ENCODE peak calls at places on chromosomes 1 and 21, in nine cellular contexts. N, Q, O, T, K, C, A, X and I are unnamed samples.

GRCh38 chr1:64539279-64539678 is 69.3 kb downstream of the CACHD1 start:
- DNase-seq in N (no peak), Q (no peak), O (no peak), T (no peak), K (no peak), C (no peak), A (no peak), X (no peak), I (no peak)

GRCh38 chr1:23763040-23763577 is 15.1 kb upstream of the PITHD1 start:
- DNase-seq in N (no peak), Q (no peak), O (no peak), T (no peak), K (no peak), C (no peak), A (no peak), X (no peak), I (no peak)

GRCh38 chr1:18705811-18706210 is 75.2 kb downstream of the PAX7 start:
- DNase-seq in N (no peak), Q (no peak), O (no peak), T (no peak), K (no peak), C (no peak), A (no peak), X (no peak), I (no peak)

GRCh38 chr1:18020021-18020817 is 87.4 kb upstream of the IGSF21 start:
- DNase-seq in N (no peak), Q (no peak), O (no peak), T (no peak), K (no peak), C (no peak), A (no peak), X (no peak), I (no peak)

GRCh38 chr21:39660596-39660995 is 47.9 kb downstream of the B3GALT5 start:
- DNase-seq in N (no peak), Q (peak; percentile 72), O (no peak), T (peak; percentile 51), K (peak; percentile 16), C (peak; percentile 67), A (no peak), X (peak; percentile 25), I (no peak)

GRCh38 chr1:30379684-30380624 is 343.4 kb downstream of the MATN1 start:
- DNase-seq in N (peak; percentile 85), Q (peak; percentile 36), O (peak; percentile 59), T (no peak), K (peak; percentile 64), C (peak; percentile 70), A (peak; percentile 11), X (peak; percentile 87), I (no peak)

GRCh38 chr1:115702993-115703392 is 61.2 kb downstream of the VANGL1 start:
- DNase-seq in N (no peak), Q (no peak), O (no peak), T (no peak), K (no peak), C (no peak), A (no peak), X (no peak), I (no peak)

GRCh38 chr1:72037745-72038343 is 244.5 kb downstream of the NEGR1 start:
- DNase-seq in N (peak; percentile 1), Q (no peak), O (peak; percentile 20), T (no peak), K (peak; percentile 20), C (no peak), A (peak; percentile 5), X (peak; percentile 71), I (peak; percentile 31)

GRCh38 chr1:66242646-66243547 is 291.1 kb upstream of the SGIP1 start:
- DNase-seq in N (peak; percentile 67), Q (peak; percentile 86), O (peak; percentile 83), T (peak; percentile 88), K (peak; percentile 84), C (peak; percentile 86), A (peak; percentile 39), X (peak; percentile 90), I (peak; percentile 83)

GRCh38 chr1:152654110-152654509 is 9.1 kb upstream of the LCE2D start:
- DNase-seq in N (peak; percentile 65), Q (no peak), O (peak; percentile 35), T (no peak), K (no peak), C (peak; percentile 61), A (peak; percentile 38), X (peak; percentile 1), I (no peak)

GRCh38 chr1:183218981-183219621 is 33.0 kb downstream of the LAMC2 start:
- DNase-seq in N (no peak), Q (peak; percentile 75), O (no peak), T (peak; percentile 38), K (peak; percentile 78), C (no peak), A (no peak), X (peak; percentile 56), I (peak; percentile 73)

GRCh38 chr1:60152886-60153285 is 79.3 kb upstream of the C1orf87 start:
- DNase-seq in N (no peak), Q (no peak), O (no peak), T (no peak), K (no peak), C (no peak), A (no peak), X (no peak), I (no peak)

GRCh38 chr1:43834280-43835140 is 99.1 kb upstream of the ARTN start:
- DNase-seq in N (peak; percentile 32), Q (no peak), O (no peak), T (peak; percentile 35), K (no peak), C (no peak), A (peak; percentile 85), X (peak; percentile 21), I (peak; percentile 56)

GRCh38 chr1:234135501-234135900 is 231.0 kb downstream of the SLC35F3 start:
- DNase-seq in N (no peak), Q (no peak), O (no peak), T (no peak), K (no peak), C (no peak), A (no peak), X (no peak), I (no peak)

GRCh38 chr1:94120983-94121382 is at the start of gene ABCA4:
- DNase-seq in N (no peak), Q (no peak), O (no peak), T (no peak), K (no peak), C (no peak), A (no peak), X (peak; percentile 63), I (no peak)

GRCh38 chr21:46416551-46416950 is 42.1 kb upstream of the DIP2A start:
- DNase-seq in N (no peak), Q (no peak), O (no peak), T (no peak), K (no peak), C (no peak), A (no peak), X (no peak), I (no peak)

GRCh38 chr1:53688703-53689102 is 50.3 kb downstream of the GLIS1 start:
- DNase-seq in N (no peak), Q (no peak), O (no peak), T (no peak), K (no peak), C (no peak), A (no peak), X (no peak), I (no peak)

DNA sequence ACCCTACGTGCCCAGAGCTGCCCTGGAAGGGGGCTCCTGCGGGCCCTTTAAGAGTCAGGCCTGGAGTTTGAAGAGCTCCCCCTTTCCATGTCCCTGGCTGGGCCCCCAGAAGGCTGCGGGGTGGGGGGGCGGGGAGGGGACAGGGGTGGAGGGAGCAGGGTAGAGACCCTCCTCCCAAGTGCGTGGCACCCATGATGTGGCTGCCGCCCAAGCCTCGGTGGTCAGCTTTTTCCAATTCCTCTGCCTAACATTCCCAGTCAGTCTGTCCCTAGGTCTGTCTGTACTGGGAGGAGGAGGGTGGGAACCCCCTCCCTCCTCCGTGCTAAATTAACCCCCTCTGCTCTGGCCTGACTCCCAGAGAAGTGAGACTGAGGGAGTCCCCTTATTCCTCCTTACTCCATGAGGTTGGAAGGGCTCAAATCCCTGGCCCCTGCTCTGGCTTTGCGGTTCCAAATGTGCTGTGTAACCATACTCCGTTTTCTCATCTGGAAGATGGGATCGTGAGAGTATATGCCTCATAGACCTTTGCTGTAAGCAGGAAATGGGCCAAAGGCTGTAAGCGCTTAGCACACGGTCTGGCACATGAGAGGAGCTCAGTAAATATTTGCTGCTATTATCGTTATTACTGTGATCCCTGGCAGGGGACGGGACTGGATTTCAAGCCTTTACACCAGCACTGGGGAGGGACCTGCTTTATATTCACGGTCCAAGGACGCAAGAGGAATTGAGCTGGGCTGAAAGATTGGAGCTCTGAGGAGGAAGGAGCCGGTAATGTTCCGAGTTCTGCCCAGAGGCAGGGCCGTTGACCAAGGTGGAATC is 653 bp upstream of the COL16A1 start:
- DNase-seq in N (no peak), Q (no peak), O (no peak), T (peak; percentile 43), K (peak; percentile 72), C (no peak), A (no peak), X (peak; percentile 19), I (peak; percentile 48)
- H3K27ac ChIP-seq in N (peak overlapping the region; percentile 29), Q (peak overlapping the region; percentile 95), O (no peak overlapping the region), T (peak overlapping the region; percentile 79), K (peak overlapping the region; percentile 84), C (peak overlapping the region; percentile 78), A (no peak overlapping the region), X (no peak overlapping the region), I (peak overlapping the region; percentile 58)

GRCh38 chr1:186680031-186681012 is at the start of gene PTGS2:
- DNase-seq in N (peak; percentile 6), Q (peak; percentile 79), O (peak; percentile 50), T (peak; percentile 87), K (peak; percentile 74), C (peak; percentile 87), A (peak; percentile 77), X (peak; percentile 88), I (peak; percentile 91)
- H3K4me3 ChIP-seq in N (no peak within 1 kb of the TSS), Q (peak within 1 kb of the TSS; percentile 74), O (no peak within 1 kb of the TSS), T (peak within 1 kb of the TSS; percentile 74), K (peak within 1 kb of the TSS; percentile 52), C (peak within 1 kb of the TSS; percentile 54), A (peak within 1 kb of the TSS; percentile 66), X (peak within 1 kb of the TSS; percentile 61), I (peak within 1 kb of the TSS; percentile 65)

DNA sequence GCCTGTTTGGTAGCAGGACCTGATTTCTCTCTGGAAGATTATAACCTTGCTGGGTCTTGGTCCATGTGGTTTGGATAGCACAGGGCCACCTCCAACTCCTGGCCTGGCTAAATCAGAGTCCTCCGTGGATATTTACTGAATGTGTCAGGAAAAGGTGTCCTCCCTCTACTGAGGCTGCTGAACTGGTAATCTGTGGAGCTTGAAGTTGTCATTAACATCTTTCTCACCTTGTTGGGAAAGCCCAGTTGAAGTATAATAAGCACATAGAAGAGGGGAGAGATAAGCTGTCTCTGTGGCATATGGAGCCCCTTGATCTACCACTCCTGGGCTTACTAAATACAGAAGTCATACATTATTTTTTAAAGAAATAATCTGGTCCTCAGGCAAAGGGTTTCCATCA is 294.3 kb upstream of the B3GALT2 start:
- DNase-seq in N (no peak), Q (no peak), O (no peak), T (no peak), K (no peak), C (no peak), A (no peak), X (no peak), I (no peak)
- H3K27ac ChIP-seq in N (no peak overlapping the region), Q (no peak overlapping the region), O (no peak overlapping the region), T (no peak overlapping the region), K (no peak overlapping the region), C (no peak overlapping the region), A (no peak overlapping the region), X (no peak overlapping the region), I (no peak overlapping the region)

DNA sequence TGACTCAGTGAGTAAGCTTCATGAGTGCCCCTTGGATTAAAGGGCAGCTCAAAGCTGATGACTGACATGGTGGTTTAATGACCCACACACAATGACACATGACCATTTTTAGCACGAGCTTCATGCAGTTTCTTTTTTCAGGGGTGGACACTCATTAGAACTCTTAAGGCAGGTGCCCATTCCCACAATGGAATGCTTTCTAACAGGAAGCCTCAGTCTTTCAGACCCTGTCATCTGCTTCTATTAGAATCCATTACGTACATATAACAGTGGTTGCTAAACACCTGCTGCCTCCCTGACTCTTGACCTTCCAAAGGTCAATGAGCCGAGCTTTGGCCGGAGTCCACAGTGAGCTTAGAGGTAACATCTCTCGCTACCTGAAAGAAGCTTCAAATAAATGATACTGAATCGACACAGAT is 27.4 kb downstream of the AKNAD1 start:
- DNase-seq in N (no peak), Q (no peak), O (no peak), T (no peak), K (no peak), C (no peak), A (no peak), X (no peak), I (no peak)
- H3K4me3 ChIP-seq in N (no peak overlapping the region), Q (no peak overlapping the region), O (no peak overlapping the region), T (no peak overlapping the region), K (no peak overlapping the region), C (no peak overlapping the region), A (no peak overlapping the region), X (no peak overlapping the region), I (no peak overlapping the region)